ENCODE peak calls at places on chromosome 16, in eight cellular contexts. J, I, G, L, B, X, C and T are unnamed samples.

GRCh38 chr16:23072769-23073549 is 76.3 kb downstream of the USP31 start:
- DNase-seq in L (no peak), B (no peak), G (peak), X (peak), I (no peak), J (no peak), C (no peak), T (no peak)

GRCh38 chr16:84362410-84362809 is 5.9 kb upstream of the ATP2C2 start:
- DNase-seq in C (no peak), G (no peak), B (no peak), L (no peak), J (peak), I (no peak), X (no peak), T (no peak)

GRCh38 chr16:6600167-6600566 is 732.5 kb upstream of the RBFOX1 start:
- DNase-seq in I (no peak), B (no peak), C (no peak), L (no peak), X (no peak), G (no peak), J (no peak), T (no peak)

GRCh38 chr16:72191551-72191950 is 19.6 kb upstream of the PMFBP1 start:
- DNase-seq in X (no peak), B (no peak), G (peak), L (no peak), C (no peak), J (no peak), I (no peak), T (no peak)

GRCh38 chr16:68987734-68988457 is 117.6 kb upstream of the HAS3 start:
- DNase-seq in C (no peak), B (no peak), I (no peak), L (no peak), G (no peak), X (no peak), J (no peak), T (no peak)

GRCh38 chr16:20906225-20906870 is 5.8 kb downstream of the LYRM1 start:
- DNase-seq in J (peak), I (no peak), G (peak), C (no peak), B (no peak), X (peak), L (no peak), T (no peak)

GRCh38 chr16:69513180-69513966 is 52.4 kb upstream of the NFAT5 start:
- DNase-seq in C (no peak), I (no peak), L (no peak), X (peak), G (peak), B (no peak), J (peak), T (no peak)

GRCh38 chr16:23564964-23565363 is 7.4 kb downstream of the UBFD1 start:
- DNase-seq in C (no peak), J (no peak), X (no peak), B (no peak), I (no peak), L (no peak), G (no peak), T (no peak)

GRCh38 chr16:89246903-89247733 is 29.6 kb downstream of the ZNF778 start:
- DNase-seq in G (peak), I (peak), J (peak), L (no peak), C (peak), X (peak), B (peak), T (peak)

GRCh38 chr16:303760-304505 is 21.0 kb downstream of the PDIA2 start:
- DNase-seq in J (no peak), G (peak), C (no peak), B (no peak), I (no peak), L (no peak), X (no peak), T (no peak)

GRCh38 chr16:4918790-4919210 is 18.1 kb downstream of the PPL start:
- DNase-seq in G (no peak), C (no peak), I (no peak), L (no peak), B (no peak), J (peak), X (no peak), T (no peak)

GRCh38 chr16:82259731-82260130 is 89.7 kb upstream of the MPHOSPH6 start:
- DNase-seq in I (no peak), L (no peak), B (no peak), J (no peak), C (no peak), G (no peak), X (no peak), T (no peak)

GRCh38 chr16:24988593-24989338 is 26.4 kb downstream of the ARHGAP17 start:
- DNase-seq in J (peak), X (peak), G (peak), I (peak), B (no peak), C (no peak), L (no peak), T (no peak)

GRCh38 chr16:81486555-81487061 is 42.0 kb downstream of the CMIP start:
- DNase-seq in G (peak), B (peak), L (no peak), X (peak), I (peak), C (no peak), J (no peak), T (no peak)

GRCh38 chr16:66364117-66364958 is 2.2 kb upstream of the CDH5 start:
- DNase-seq in I (no peak), C (peak), X (no peak), J (no peak), G (peak), B (peak), L (no peak), T (no peak)

GRCh38 chr16:29745853-29746345 is at the start of gene C16orf54:
- DNase-seq in B (no peak), I (peak), J (no peak), L (peak), X (no peak), C (peak), G (no peak), T (no peak)

GRCh38 chr16:4377573-4378146 is 6.0 kb downstream of the VASN start:
- DNase-seq in I (no peak), J (no peak), B (no peak), C (no peak), L (no peak), G (no peak), X (no peak), T (no peak)

GRCh38 chr16:83762141-83763024 is 45.4 kb upstream of the HSBP1 start:
- DNase-seq in B (no peak), J (no peak), I (no peak), L (no peak), G (no peak), C (no peak), X (no peak), T (no peak)

GRCh38 chr16:68093816-68094613 is 8.8 kb downstream of the NFATC3 start:
- DNase-seq in X (peak), G (peak), L (no peak), J (no peak), B (no peak), C (no peak), I (no peak), T (no peak)

GRCh38 chr16:30619207-30619606 is 9.0 kb upstream of the ZNF689 start:
- DNase-seq in X (no peak), J (no peak), L (no peak), I (no peak), G (peak), B (no peak), C (no peak), T (no peak)

GRCh38 chr16:11852092-11852809 is 909 bp upstream of the RSL1D1 start:
- DNase-seq in C (no peak), J (peak), I (no peak), B (no peak), L (no peak), G (no peak), X (peak), T (no peak)

GRCh38 chr16:69073181-69073669 is 32.2 kb upstream of the HAS3 start:
- DNase-seq in B (no peak), J (peak), G (peak), L (no peak), C (no peak), X (peak), I (no peak), T (no peak)

GRCh38 chr16:79182618-79183017 is 417.9 kb downstream of the MAF start:
- DNase-seq in B (no peak), G (no peak), I (no peak), J (no peak), X (no peak), L (no peak), C (no peak), T (no peak)

GRCh38 chr16:23877107-23878070 is 41.6 kb downstream of the PRKCB start:
- DNase-seq in I (no peak), J (no peak), L (no peak), C (no peak), G (no peak), B (no peak), X (no peak), T (peak)

GRCh38 chr16:1019934-1020305 is 38.4 kb downstream of the SOX8 start:
- DNase-seq in X (no peak), L (no peak), G (peak), B (no peak), I (no peak), J (no peak), C (no peak), T (no peak)

GRCh38 chr16:72224260-72224768 is 52.4 kb upstream of the PMFBP1 start:
- DNase-seq in G (no peak), I (no peak), X (no peak), L (no peak), B (no peak), C (no peak), J (no peak), T (no peak)

GRCh38 chr16:88697831-88698693 is 8.1 kb downstream of the RNF166 start:
- DNase-seq in G (no peak), C (no peak), I (no peak), J (no peak), L (no peak), X (no peak), B (no peak), T (no peak)

GRCh38 chr16:726188-726437 is 130 bp downstream of the CCDC78 start:
- DNase-seq in G (no peak), L (no peak), J (peak), X (no peak), B (no peak), I (no peak), C (no peak), T (no peak)

GRCh38 chr16:396605-397004 is 394 bp upstream of the NME4 start:
- DNase-seq in G (peak), I (no peak), J (no peak), L (no peak), X (peak), B (peak), C (peak), T (peak)

GRCh38 chr16:6573577-6573976 is 759.1 kb upstream of the RBFOX1 start:
- DNase-seq in J (no peak), B (no peak), I (no peak), X (no peak), G (no peak), C (peak), L (no peak), T (no peak)

GRCh38 chr16:88062341-88062861 is 111.2 kb downstream of the BANP start:
- DNase-seq in L (no peak), X (peak), I (peak), C (no peak), B (peak), J (no peak), G (peak), T (no peak)

GRCh38 chr16:51084074-51084928 is 66.8 kb downstream of the SALL1 start:
- DNase-seq in C (no peak), B (no peak), L (no peak), X (no peak), J (no peak), I (no peak), G (peak), T (no peak)

DNA sequence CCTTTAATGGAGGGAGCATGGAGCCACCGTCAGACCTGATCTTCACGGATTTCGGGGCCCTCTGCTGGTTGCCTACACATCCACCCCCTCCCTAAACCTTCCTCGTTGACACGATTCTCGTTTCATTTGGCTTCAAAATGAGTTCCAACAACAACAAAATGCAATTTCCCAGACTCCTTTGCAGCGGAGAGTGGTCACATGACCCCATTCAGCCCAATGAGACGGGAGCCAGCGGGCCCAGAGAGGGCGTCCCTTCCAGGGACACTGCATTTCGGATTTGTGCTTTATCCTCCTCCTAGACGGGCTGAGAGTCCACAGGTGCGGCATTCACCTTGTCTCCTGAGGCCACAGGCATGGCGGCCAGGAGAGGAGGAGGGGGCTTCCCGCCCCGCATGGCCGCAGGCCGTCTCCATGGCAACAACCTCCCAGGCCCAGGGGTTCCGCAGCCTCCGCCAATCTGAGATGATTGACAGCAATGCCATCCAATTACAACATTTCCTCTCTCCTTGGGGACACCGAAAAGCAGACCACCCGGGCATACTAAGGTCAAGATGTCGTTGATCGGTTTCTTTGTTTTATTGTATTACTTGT is 259.8 kb downstream of the C16orf95 start:
- DNase-seq in G (peak), J (no peak), C (no peak), B (no peak), X (no peak), I (peak), L (no peak), T (no peak)
- TF ChIP-seq CTCF in G (peak), J (no peak), C (no peak), B (no peak), X (peak), I (no peak), L (no peak), T (peak)

GRCh38 chr16:57423152-57423551 is 18.6 kb downstream of the CCL17 start:
- DNase-seq in X (no peak), J (no peak), G (no peak), I (no peak), B (no peak), C (no peak), L (no peak), T (no peak)
- TF ChIP-seq CTCF in X (no peak), J (no peak), G (no peak), I (no peak), B (no peak), C (no peak), L (no peak), T (no peak)

DNA sequence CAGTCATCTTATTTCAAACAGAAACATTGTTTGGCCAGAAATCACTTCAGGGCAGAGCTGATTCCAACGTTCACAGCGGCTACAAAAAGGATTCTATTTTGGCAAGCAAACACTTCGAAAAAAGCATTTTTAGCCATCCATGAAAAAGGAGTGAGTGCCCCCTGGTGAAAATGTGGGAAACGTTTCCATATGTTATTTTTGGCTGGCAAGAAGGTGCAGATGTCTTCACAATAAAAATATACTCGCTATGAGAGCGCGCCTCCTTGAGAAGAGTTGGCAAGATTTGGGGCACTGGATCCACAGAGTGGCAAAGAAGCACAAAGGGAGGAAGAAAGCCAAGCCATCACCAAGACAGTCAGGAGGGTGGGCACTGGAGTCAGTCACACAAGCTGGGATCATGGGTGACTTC is 191.1 kb downstream of the CHD9NB start:
- DNase-seq in C (no peak), G (no peak), L (no peak), J (no peak), I (no peak), B (no peak), X (no peak), T (no peak)
- TF ChIP-seq CTCF in C (no peak), G (no peak), L (no peak), J (no peak), I (no peak), B (no peak), X (peak), T (peak)

GRCh38 chr16:49348408-49349176 is 25.0 kb upstream of the C16orf78 start:
- DNase-seq in G (no peak), C (no peak), I (peak), J (no peak), X (no peak), B (no peak), L (no peak), T (no peak)
- TF ChIP-seq CTCF in G (no peak), C (no peak), I (no peak), J (no peak), X (no peak), B (no peak), L (no peak), T (no peak)

DNA sequence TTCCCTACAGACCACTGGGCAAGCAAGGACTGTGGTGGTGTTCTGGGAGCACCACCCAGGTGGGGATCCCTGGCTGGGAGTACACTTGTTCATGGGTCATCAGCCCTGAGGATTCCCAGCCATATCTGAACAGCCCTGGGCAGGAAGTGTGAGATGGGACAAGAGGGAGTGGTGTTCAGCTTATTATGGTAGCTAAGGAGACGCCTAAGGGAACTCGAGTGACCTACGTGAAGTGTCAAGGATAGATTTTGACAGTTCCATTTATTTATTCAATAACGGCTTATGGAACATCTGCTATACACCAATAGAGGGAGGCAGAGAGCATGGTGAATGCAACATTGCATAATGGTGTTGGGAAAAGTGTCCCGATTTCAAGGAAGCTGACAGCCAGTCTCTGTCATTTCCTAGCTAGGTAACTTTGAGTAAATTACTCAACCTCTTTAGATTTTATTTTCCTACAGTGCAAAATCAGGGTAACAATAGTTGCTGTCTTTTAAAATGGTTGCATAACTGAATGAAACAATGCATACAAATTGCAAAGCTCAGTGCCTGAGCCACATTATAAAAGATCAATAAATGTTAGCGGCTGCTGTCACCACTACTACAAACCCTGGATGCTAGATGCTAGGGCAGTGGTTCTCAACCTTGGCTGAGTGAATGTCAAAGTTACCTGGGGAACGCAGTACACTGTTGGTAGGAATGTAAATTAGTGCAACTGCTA is 534.1 kb downstream of the GRIN2A start:
- DNase-seq in X (no peak), L (no peak), C (peak), B (no peak), J (no peak), G (peak), I (no peak), T (no peak)
- TF ChIP-seq CTCF in X (peak), L (peak), C (peak), B (peak), J (peak), G (peak), I (peak), T (peak)

DNA sequence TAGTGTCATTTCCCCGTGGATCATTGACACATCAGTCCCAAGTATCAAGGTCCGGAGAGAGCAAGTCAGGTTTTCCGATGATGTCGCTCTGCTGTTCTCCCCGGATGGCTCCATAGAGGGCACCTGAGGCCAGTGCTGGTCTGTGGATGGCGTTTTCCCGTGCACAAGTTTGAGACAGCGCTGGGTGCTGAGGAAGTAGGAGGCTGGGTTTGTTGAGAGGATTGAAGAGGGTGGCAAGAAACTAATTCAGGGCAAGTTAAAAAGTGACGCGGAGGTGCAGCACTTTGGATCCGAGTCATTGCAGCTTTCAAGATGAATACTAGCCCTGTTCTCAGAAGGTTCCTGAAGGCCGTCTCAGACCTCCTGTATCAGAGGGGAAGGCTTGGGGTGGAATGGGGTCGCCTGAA is 7.7 kb downstream of the NUBP1 start:
- DNase-seq in G (no peak), I (no peak), X (no peak), B (no peak), J (no peak), C (no peak), L (no peak), T (no peak)
- TF ChIP-seq CTCF in G (no peak), I (no peak), X (no peak), B (no peak), J (no peak), C (no peak), L (no peak), T (no peak)